ENCODE peak calls at places on chromosomes 13 and 19, in five cellular contexts. X, T, V, P and D are unnamed samples.

GRCh38 chr19:35056513-35057063 is 15.1 kb downstream of the HPN start:
- DNase-seq in V (no peak), P (no peak), X (no peak), T (no peak), D (no peak)

GRCh38 chr13:20400774-20401173 is 124.9 kb downstream of the CRYL1 start:
- DNase-seq in T (no peak), V (no peak), X (no peak), P (no peak), D (no peak)

GRCh38 chr13:44819245-44819644 is 170.0 kb downstream of the NUFIP1 start:
- DNase-seq in V (no peak), T (no peak), P (no peak), X (no peak), D (no peak)

GRCh38 chr19:35143231-35143715 is at the start of gene FXYD7:
- DNase-seq in T (no peak), X (no peak), P (no peak), V (no peak), D (no peak)

GRCh38 chr19:38210458-38210987 is 13.5 kb downstream of the DPF1 start:
- DNase-seq in P (peak; percentile 62), T (no peak), V (peak; percentile 56), X (no peak), D (no peak)

GRCh38 chr13:77345150-77345780 is 18.4 kb upstream of the MYCBP2 start:
- DNase-seq in P (no peak), V (no peak), T (no peak), X (no peak), D (no peak)

GRCh38 chr13:85314686-85315085 is 484.5 kb downstream of the SLITRK6 start:
- DNase-seq in P (no peak), V (no peak), T (no peak), X (no peak), D (no peak)

GRCh38 chr13:83995930-83996329 is 113.7 kb upstream of the SLITRK1 start:
- DNase-seq in V (no peak), P (no peak), X (no peak), T (no peak), D (no peak)

GRCh38 chr19:18223860-18224524 is 2.2 kb downstream of the PDE4C start:
- DNase-seq in T (peak; percentile 77), X (no peak), P (peak; percentile 51), V (peak; percentile 49), D (peak; percentile 47)

GRCh38 chr13:99260216-99260615 is 2.0 kb upstream of the GPR18 start:
- DNase-seq in T (no peak), V (no peak), X (no peak), P (no peak), D (no peak)

GRCh38 chr19:34480971-34481821 is at the start of gene WTIP:
- DNase-seq in P (peak; percentile 86), T (peak; percentile 89), V (peak; percentile 80), X (no peak), D (no peak)

GRCh38 chr13:110047511-110047910 is 259.4 kb downstream of the COL4A1 start:
- DNase-seq in V (no peak), P (peak; percentile 90), X (no peak), T (peak; percentile 85), D (no peak)

GRCh38 chr19:31658993-31659896 is 310.0 kb upstream of the TSHZ3 start:
- DNase-seq in V (no peak), X (no peak), T (no peak), P (no peak), D (no peak)

GRCh38 chr19:3178377-3178972 is at the start of gene S1PR4:
- DNase-seq in X (peak; percentile 61), V (no peak), T (peak; percentile 77), P (no peak), D (peak; percentile 73)

GRCh38 chr13:82817133-82817532 is 1065.1 kb downstream of the SLITRK1 start:
- DNase-seq in V (no peak), X (no peak), T (no peak), P (no peak), D (no peak)

GRCh38 chr19:14577885-14578427 is 4.9 kb upstream of the CLEC17A start:
- DNase-seq in X (no peak), P (no peak), V (no peak), T (no peak), D (no peak)

GRCh38 chr19:11018743-11019142 is 57.9 kb downstream of the SMARCA4 start:
- DNase-seq in X (no peak), T (no peak), V (no peak), P (no peak), D (no peak)

GRCh38 chr13:113064000-113064533 is 41.5 kb upstream of the F7 start:
- DNase-seq in V (no peak), X (no peak), P (no peak), T (no peak), D (no peak)
- H3K4me3 ChIP-seq in V (no peak overlapping the region), X (no peak overlapping the region), P (no peak overlapping the region), T (no peak overlapping the region), D (no peak overlapping the region)

GRCh38 chr19:45636902-45637301 is 2.3 kb downstream of the EML2 start:
- DNase-seq in X (no peak), V (no peak), T (no peak), P (no peak), D (no peak)
- H3K27ac ChIP-seq in X (no peak overlapping the region), V (peak overlapping the region; percentile 47), T (no peak overlapping the region), P (peak overlapping the region; percentile 1), D (no peak overlapping the region)

GRCh38 chr13:48731957-48732569 is 78.3 kb downstream of the CYSLTR2 start:
- DNase-seq in T (peak; percentile 69), X (peak; percentile 25), P (no peak), V (peak; percentile 37), D (peak; percentile 51)
- H3K4me3 ChIP-seq in T (no peak overlapping the region), X (peak overlapping the region; percentile 35), P (no peak overlapping the region), V (no peak overlapping the region), D (peak overlapping the region; percentile 31)

GRCh38 chr13:107832521-107833095 is 382.7 kb downstream of the LIG4 start:
- DNase-seq in P (no peak), X (no peak), T (no peak), V (no peak), D (no peak)

GRCh38 chr13:107834717-107835116 is 380.6 kb downstream of the LIG4 start:
- DNase-seq in P (no peak), T (no peak), X (no peak), V (no peak), D (no peak)

GRCh38 chr13:107838592-107839161 is 376.7 kb downstream of the LIG4 start:
- DNase-seq in X (no peak), V (no peak), T (no peak), P (no peak), D (no peak)

GRCh38 chr13:107834268-107834667 is 381.1 kb downstream of the LIG4 start:
- DNase-seq in T (no peak), V (no peak), X (no peak), P (no peak), D (no peak)

DNA sequence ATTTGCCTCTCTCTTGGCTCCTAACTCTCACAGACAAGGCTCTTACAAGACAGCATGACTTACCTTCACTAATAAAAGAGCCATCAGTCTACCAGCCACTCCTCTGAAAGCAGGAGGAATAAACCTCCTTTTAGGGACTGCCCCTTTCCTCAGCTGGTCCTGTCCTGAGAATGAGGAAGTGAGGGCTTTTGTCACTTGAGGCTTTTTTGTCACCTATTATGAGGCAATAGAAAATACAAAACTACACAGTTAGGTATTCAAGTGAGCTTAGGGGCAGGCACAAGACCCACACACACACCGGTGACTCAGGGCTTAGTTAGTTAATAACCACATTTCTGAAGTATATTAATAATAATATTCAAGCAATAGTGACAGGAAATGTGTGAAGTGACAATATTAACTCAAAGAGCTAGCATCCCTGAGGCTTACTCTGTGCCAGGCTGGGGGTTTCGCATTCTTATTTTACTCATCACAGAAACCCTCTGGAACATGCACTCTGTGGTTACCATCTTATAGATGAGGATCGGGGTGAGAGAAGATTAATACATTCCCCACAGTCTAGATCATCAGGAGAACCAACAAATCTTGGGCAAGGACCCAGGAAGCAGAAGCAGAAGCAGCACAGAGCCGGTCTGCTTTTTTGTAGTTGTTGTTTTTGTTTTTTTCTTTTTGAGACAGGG is 379.9 kb downstream of the LIG4 start:
- DNase-seq in T (no peak), V (no peak), X (no peak), P (no peak), D (no peak)
- H3K27ac ChIP-seq in T (no peak overlapping the region), V (no peak overlapping the region), X (no peak overlapping the region), P (no peak overlapping the region), D (no peak overlapping the region)

DNA sequence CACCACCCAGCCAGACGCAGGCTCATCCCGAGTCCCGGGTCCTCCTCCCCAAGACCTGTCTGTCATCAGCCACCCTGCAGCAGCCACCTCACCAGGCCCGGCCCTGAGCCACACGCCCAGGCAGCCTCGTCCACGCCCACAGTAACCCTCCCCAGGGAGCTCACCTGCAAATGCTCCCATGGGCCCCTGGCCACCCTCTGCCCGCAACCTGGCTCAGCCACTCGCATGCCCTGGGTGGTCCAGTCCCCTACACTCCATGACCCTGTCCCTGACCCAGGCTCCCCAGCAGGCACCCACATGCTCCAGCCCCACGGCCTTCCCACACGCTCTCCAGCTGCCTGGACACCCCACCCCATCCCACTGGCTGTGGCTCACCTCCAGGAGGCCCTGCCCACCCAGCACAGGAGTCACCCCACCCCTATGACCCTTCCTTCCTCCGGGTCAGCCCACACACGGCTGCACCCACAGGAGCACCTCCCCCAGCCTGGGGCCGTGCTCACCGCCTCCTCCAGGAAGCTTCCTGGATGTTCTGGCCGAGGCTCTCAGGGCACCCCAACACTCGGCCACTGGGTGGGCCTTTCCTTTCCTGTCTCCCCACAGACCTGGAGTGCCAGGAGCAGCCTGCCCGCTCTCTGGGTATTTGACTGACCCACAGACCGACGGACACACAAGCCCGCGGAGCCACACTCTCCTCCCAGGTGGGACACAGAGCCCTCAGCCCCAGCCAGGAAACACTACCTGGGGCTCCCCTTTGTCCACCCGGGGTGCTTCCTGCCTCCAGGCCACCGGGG is 3.6 kb downstream of the TMEM259 start:
- DNase-seq in V (no peak), X (no peak), P (no peak), T (no peak), D (no peak)
- H3K4me3 ChIP-seq in V (peak overlapping the region; percentile 88), X (no peak overlapping the region), P (no peak overlapping the region), T (no peak overlapping the region), D (no peak overlapping the region)

GRCh38 chr13:35957996-35958395 is 173.2 kb downstream of the DCLK1 start:
- DNase-seq in T (no peak), V (no peak), X (no peak), P (no peak), D (no peak)
- H3K27ac ChIP-seq in T (no peak overlapping the region), V (no peak overlapping the region), X (no peak overlapping the region), P (no peak overlapping the region), D (no peak overlapping the region)

GRCh38 chr13:105972811-105973590 is 562.5 kb downstream of the EFNB2 start:
- DNase-seq in T (no peak), V (no peak), X (no peak), P (no peak), D (no peak)
- H3K4me3 ChIP-seq in T (no peak overlapping the region), V (no peak overlapping the region), X (no peak overlapping the region), P (no peak overlapping the region), D (no peak overlapping the region)